ENCODE peak calls at places on chromosome 15, in seven cellular contexts. C, F, H, N, W, G and I are unnamed samples.

GRCh38 chr15:29736745-29737023 is 85.6 kb downstream of the TJP1 start:
- DNase-seq in N (peak), G (no peak), H (peak), C (no peak), W (peak), F (peak), I (no peak)

GRCh38 chr15:51076898-51077564 is 17.7 kb downstream of the TNFAIP8L3 start:
- DNase-seq in G (peak), C (no peak), H (no peak), F (no peak), W (peak), N (no peak), I (peak)

GRCh38 chr15:84973492-84974460 is 7.9 kb upstream of the PDE8A start:
- DNase-seq in G (no peak), C (no peak), N (peak), W (no peak), F (no peak), H (no peak), I (no peak)

GRCh38 chr15:99138491-99138982 is 33.7 kb downstream of the SYNM start:
- DNase-seq in C (no peak), N (no peak), G (peak), H (no peak), W (peak), F (no peak), I (no peak)

GRCh38 chr15:29093065-29093435 is 176.6 kb downstream of the NSMCE3 start:
- DNase-seq in H (no peak), N (no peak), F (no peak), C (no peak), W (no peak), G (no peak), I (no peak)

GRCh38 chr15:48703544-48703943 is 58.0 kb upstream of the FBN1 start:
- DNase-seq in C (no peak), G (no peak), N (peak), F (no peak), H (peak), W (no peak), I (no peak)

GRCh38 chr15:50244959-50245624 is 20.4 kb downstream of the HDC start:
- DNase-seq in G (no peak), H (no peak), C (no peak), N (no peak), W (no peak), F (no peak), I (no peak)

GRCh38 chr15:77982127-77982490 is 95.4 kb downstream of the TBC1D2B start:
- DNase-seq in W (no peak), F (no peak), H (no peak), C (no peak), G (no peak), N (no peak), I (no peak)

GRCh38 chr15:24898715-24899278 is 56.0 kb upstream of the SNRPN start:
- DNase-seq in G (peak), H (no peak), F (peak), W (peak), C (peak), N (no peak), I (no peak)

GRCh38 chr15:73851679-73852078 is 21.7 kb upstream of the TBC1D21 start:
- DNase-seq in F (peak), N (peak), H (peak), C (peak), W (peak), G (peak), I (peak)

GRCh38 chr15:82748315-82748714 is 38.6 kb upstream of the AP3B2 start:
- DNase-seq in W (no peak), N (no peak), F (no peak), H (no peak), C (no peak), G (no peak), I (no peak)

GRCh38 chr15:36506733-36507356 is 72.6 kb upstream of the CDIN1 start:
- DNase-seq in F (no peak), G (no peak), W (peak), N (no peak), H (no peak), C (no peak), I (no peak)

GRCh38 chr15:64247906-64248541 is 85.2 kb upstream of the PPIB start:
- DNase-seq in W (peak), C (peak), H (peak), N (peak), G (peak), F (peak), I (peak)

GRCh38 chr15:95919460-95919859 is 411.0 kb upstream of the NR2F2 start:
- DNase-seq in H (no peak), C (no peak), W (no peak), F (no peak), N (peak), G (no peak), I (no peak)

GRCh38 chr15:19984101-19984500 is 557.5 kb downstream of the GOLGA6L6 start:
- DNase-seq in H (no peak), F (no peak), W (no peak), G (no peak), N (no peak), C (no peak), I (no peak)

GRCh38 chr15:51403072-51403878 is 61.8 kb downstream of the GLDN start:
- DNase-seq in W (no peak), N (peak), F (no peak), C (no peak), G (peak), H (peak), I (peak)

DNA sequence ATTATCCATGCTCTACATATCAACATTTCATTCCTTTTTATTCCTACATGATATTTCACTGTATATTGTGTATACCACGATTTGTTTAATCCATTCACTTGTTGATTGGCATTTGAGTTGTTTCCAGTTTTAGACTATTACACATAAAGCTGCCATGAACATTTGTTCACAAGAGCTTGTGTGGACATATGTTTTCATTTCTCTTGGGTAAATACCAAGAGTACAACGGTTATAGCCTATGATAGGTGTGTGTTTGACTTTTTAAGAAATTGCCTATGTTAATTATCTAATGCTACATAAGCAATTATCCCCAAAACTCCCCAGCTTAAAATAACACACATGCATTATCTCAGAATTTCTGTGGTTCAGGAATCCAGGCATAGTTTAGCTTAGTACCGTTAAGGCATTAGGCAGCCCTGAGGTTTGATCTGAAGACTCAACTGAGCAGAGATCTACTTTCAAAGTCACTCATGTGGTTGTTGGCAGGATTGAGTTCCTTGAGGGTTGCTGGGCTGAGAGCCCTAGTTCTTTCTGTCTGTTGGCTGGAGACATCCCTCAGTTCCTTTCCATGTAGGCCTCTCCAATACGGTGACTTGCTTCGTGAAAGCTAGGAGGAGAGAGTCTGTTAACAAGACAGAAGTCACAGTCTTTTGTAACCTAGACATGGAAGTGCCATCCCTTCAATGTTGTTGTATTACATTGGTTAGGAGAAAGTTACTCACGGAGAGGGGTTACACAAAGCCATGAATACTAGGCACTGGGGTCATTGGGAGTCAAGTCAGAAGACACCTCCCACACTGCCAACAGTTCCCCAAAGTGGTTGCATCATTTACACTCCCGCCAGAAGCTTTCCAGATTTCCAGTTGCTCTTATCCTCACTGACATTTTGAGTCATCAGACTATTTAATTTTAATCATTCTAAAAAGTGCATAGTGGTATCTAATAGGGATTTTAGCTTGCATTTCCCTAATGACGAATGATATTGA is 21.0 kb upstream of the PCSK6 start:
- DNase-seq in F (no peak), G (peak), W (no peak), C (no peak), N (no peak), H (no peak), I (no peak)
- H3K4ac ChIP-seq in F (no peak), G (no peak), W (no peak), C (no peak), N (no peak), H (no peak), I (no peak)

DNA sequence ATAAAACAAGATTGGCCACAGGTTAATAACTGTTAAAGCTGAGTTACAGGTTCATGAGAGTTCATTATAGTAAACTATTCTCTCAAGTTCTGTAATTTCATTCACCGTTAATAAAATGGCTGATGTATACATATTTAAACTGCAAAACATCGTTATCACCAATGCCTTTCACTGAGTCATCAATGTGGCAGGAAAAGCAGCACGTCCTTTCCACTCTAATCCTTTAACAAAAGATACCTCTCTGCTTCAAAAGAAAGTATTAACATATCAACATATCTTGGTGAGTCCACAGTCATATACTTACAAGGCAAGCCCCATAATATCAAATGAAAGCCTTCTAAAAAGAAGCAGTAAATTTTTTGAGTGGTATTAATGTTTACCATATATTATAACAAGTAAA is 54.5 kb downstream of the UACA start:
- DNase-seq in H (no peak), W (peak), C (no peak), F (no peak), G (no peak), N (no peak), I (no peak)
- H2BK120ac ChIP-seq in H (no peak), W (no peak), C (no peak), F (no peak), G (no peak), N (no peak), I (no peak)

GRCh38 chr15:101101676-101102075 is 150.2 kb downstream of the CHSY1 start:
- DNase-seq in F (no peak), C (no peak), G (no peak), N (no peak), H (no peak), W (no peak), I (no peak)

GRCh38 chr15:101103589-101103988 is 148.3 kb downstream of the CHSY1 start:
- DNase-seq in H (no peak), C (no peak), G (no peak), N (no peak), F (no peak), W (no peak), I (no peak)

GRCh38 chr15:101100593-101101442 is 151.0 kb downstream of the CHSY1 start:
- DNase-seq in G (no peak), W (no peak), N (no peak), F (no peak), C (no peak), H (no peak), I (no peak)

GRCh38 chr15:101104186-101104585 is 147.7 kb downstream of the CHSY1 start:
- DNase-seq in W (no peak), N (no peak), H (no peak), G (no peak), F (no peak), C (no peak), I (no peak)

DNA sequence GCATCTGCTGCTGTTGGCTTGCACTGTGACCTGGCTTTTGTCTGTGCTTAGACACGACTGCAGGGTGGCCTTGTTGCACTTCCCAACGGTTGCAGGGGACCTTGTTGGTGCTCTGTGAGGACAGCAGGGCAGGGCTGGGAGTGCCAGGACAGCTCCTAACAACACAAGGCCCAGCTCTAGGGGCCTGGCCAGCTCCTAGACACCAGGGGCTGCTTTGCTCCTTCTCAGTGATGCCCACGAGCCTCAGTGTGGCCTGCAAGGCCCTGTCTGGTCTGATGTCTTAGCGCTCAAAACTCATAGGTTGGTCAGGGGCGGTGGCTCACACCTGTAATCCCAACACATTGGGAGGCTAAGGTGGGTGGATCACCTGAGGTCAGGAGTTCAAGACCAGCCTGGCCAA is 149.1 kb downstream of the CHSY1 start:
- DNase-seq in H (no peak), G (no peak), C (no peak), F (no peak), N (no peak), W (no peak), I (no peak)
- H3K4ac ChIP-seq in H (no peak), G (no peak), C (peak), F (no peak), N (no peak), W (no peak), I (no peak)

DNA sequence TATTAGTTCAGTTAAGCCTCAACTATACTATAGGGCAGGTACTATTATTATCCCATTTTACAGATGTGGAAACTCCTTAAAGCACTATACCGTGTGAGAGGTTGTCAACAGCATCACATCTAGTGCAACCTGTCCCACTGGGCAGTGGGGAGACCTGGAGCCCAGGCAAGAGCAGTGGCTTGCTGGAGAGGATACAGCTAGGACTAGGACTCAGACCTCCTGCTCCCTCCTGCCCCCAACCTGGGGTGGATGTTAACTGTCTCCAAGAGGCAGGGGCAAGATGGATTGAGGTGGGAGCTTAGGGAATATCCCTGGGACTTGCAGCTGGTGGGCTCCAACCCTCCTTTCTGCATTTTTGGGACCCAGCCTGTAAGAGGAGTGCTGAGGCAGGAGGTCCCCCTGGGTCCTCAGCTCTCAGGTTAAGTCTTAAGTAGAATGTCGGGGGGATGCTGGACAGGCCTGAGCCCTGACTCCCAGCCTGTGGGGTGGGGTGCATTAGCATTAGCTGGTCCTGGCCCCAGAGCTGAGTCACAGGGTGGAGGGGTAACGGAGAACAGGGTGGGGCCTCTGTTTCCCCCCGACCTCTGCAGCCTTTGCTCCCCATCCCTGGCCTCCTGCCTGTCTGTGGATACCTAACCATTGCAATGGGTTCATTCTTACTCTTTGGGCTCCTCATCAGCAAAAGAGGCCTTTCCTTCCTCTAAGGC is 6.6 kb downstream of the SNX33 start:
- DNase-seq in N (no peak), C (no peak), H (no peak), G (no peak), F (no peak), W (no peak), I (no peak)
- H2BK120ac ChIP-seq in N (no peak), C (no peak), H (no peak), G (no peak), F (no peak), W (no peak), I (no peak)

GRCh38 chr15:56367156-56367555 is 1.9 kb downstream of the TEX9 start:
- DNase-seq in H (no peak), N (no peak), C (no peak), G (no peak), W (no peak), F (no peak), I (no peak)

GRCh38 chr15:56369234-56369633 is 4.0 kb downstream of the TEX9 start:
- DNase-seq in C (no peak), W (no peak), G (no peak), H (no peak), F (no peak), N (no peak), I (no peak)

GRCh38 chr15:56366211-56366610 is 985 bp downstream of the TEX9 start:
- DNase-seq in N (no peak), G (no peak), F (no peak), W (peak), H (no peak), C (no peak), I (no peak)

DNA sequence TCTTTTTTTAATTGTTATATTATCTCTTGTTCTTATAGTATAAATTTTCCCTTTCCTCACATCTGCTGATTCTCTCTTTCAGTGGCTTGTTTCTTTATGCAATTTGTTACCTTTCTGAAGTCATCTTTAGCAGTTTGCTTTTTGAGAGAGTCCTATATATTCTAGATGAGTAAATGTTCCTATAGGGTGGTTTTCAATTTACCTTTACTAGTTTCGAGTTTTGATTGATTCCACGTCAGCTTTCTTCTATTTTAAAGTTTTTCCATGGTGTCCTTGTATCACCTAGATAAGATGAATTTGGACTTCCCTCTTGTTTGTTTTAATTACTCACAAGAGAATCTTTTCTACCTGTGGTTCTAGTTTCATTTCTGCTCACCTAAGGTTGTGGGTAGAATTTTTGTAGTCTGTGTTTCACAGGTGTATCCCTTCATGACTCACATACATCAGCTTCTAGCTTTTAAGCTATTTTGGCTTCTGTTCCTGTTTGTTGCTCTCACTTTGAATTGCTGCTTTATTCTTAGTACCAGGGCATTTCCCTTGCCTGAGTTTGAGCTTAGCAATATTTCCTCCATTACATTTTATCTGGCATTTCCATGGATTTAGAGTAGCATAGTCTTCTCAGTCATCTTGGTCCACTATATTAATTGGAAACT is 6.4 kb downstream of the TEX9 start:
- DNase-seq in C (no peak), F (no peak), W (no peak), H (no peak), G (no peak), N (no peak), I (no peak)
- H3K4ac ChIP-seq in C (no peak), F (no peak), W (no peak), H (no peak), G (no peak), N (no peak), I (no peak)

GRCh38 chr15:91922701-91923279 is 69.3 kb downstream of the SLCO3A1 start:
- DNase-seq in C (no peak), H (no peak), N (no peak), G (no peak), F (no peak), W (no peak), I (no peak)

GRCh38 chr15:91917991-91918390 is 64.5 kb downstream of the SLCO3A1 start:
- DNase-seq in F (no peak), H (no peak), N (no peak), C (no peak), G (no peak), W (no peak), I (no peak)

GRCh38 chr15:91921821-91922198 is 68.3 kb downstream of the SLCO3A1 start:
- DNase-seq in H (no peak), G (no peak), N (no peak), F (no peak), W (no peak), C (no peak), I (no peak)

GRCh38 chr15:91919014-91919534 is 65.6 kb downstream of the SLCO3A1 start:
- DNase-seq in F (no peak), W (no peak), G (no peak), H (no peak), C (no peak), N (no peak), I (no peak)

DNA sequence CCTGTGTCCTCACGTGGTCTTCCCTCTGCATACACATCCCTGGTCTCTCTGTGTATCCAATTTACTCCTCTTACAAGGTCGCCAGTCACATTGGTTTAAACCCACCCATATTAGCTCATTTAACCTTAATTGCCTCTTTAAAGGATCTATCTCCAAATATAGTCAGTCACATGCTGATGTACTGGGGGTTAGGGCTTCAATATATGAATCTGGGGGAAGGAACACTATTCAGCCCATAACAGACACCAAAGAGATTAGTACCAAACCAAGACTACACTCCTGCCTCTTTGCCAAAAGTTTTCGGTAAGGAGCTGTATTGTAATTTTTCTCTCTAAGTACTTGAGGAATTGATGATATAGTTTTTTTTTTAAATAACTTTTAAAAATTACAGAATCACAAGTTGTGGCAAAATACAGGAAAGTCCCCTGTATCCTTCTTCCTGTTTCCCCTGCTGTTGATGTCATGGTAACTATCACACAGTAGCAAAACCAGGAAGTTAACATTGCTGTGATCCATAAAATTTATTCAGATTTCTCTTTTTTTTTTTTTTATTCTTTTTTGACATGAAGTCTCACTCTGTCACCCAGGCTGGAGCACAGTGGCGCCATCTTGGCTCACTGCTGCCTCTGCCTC is 67.8 kb downstream of the SLCO3A1 start:
- DNase-seq in G (no peak), C (no peak), H (no peak), W (no peak), F (no peak), N (peak), I (no peak)
- H2BK120ac ChIP-seq in G (no peak), C (no peak), H (no peak), W (no peak), F (no peak), N (no peak), I (no peak)

DNA sequence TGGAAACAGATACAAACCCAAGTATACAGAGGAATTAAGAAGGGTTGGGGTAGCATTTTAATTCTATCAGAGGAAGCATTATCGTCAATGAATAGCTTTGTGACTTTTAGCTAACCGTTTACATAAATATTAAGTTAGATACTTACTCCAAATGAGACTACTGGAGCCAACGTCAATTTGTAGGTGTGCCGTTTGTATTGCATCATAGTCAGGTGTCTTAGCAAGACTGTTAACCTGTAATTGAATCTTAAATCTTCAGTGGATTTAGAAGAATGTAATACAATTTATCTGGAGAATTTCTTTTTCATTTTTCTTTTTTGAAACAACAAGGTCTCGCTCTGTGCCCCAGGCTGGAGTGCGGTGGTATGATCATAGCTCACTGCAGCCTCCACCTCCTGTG is 55.1 kb downstream of the CRTC3 start:
- DNase-seq in F (no peak), C (no peak), H (no peak), W (no peak), G (no peak), N (no peak), I (no peak)
- H3K4ac ChIP-seq in F (no peak), C (no peak), H (no peak), W (no peak), G (no peak), N (no peak), I (no peak)